ENCODE peak calls at places on chromosomes 2 and 18, in ten cellular contexts. K is IMR-90, U is H1, E is HCT116, C is A549, X is uterus, P is heart left ventricle, M is GM12892, H is transverse colon, B is K562. Y is an unnamed sample.

GRCh38 chr2:63831176-63831575 is 10.5 kb upstream of the UGP2 start:
- DNase-seq in K (no peak), U (no peak), E (no peak), C (no peak), X (no peak), P (no peak), M (no peak), H (no peak), B (no peak), Y (no peak)

GRCh38 chr2:10471046-10471571 is 23.0 kb upstream of the ODC1 start:
- DNase-seq in K (no peak), U (no peak), E (no peak), C (no peak), X (no peak), P (no peak), M (no peak), H (no peak), B (peak), Y (no peak)

GRCh38 chr18:68244786-68245185 is 470.1 kb downstream of the TMX3 start:
- DNase-seq in K (peak), U (no peak), E (no peak), C (no peak), X (no peak), P (no peak), M (no peak), H (no peak), B (no peak), Y (no peak)

GRCh38 chr2:81542119-81542518 is 1237.6 kb upstream of the LRRTM1 start:
- DNase-seq in K (no peak), U (no peak), E (no peak), C (no peak), X (no peak), P (no peak), M (no peak), H (no peak), B (no peak), Y (no peak)

GRCh38 chr2:175837046-175837445 is 165.0 kb downstream of the LNPK start:
- DNase-seq in K (peak), U (no peak), E (no peak), C (no peak), X (peak), P (no peak), M (no peak), H (no peak), B (no peak), Y (no peak)

GRCh38 chr2:696463-696862 is 19.3 kb upstream of the TMEM18 start:
- DNase-seq in K (no peak), U (no peak), E (no peak), C (no peak), X (no peak), P (no peak), M (no peak), H (no peak), B (no peak), Y (no peak)

GRCh38 chr2:241190291-241190981 is 2.0 kb downstream of the ANO7 start:
- DNase-seq in K (no peak), U (no peak), E (no peak), C (no peak), X (no peak), P (no peak), M (no peak), H (no peak), B (no peak), Y (no peak)

GRCh38 chr2:203533696-203534471 is 1.2 kb downstream of the RAPH1 start:
- DNase-seq in K (peak), U (no peak), E (no peak), C (peak), X (no peak), P (no peak), M (no peak), H (no peak), B (no peak), Y (no peak)

GRCh38 chr2:130264046-130264445 is 65.8 kb upstream of the TUBA3E start:
- DNase-seq in K (no peak), U (no peak), E (no peak), C (no peak), X (no peak), P (no peak), M (no peak), H (no peak), B (no peak), Y (no peak)

GRCh38 chr2:150404147-150404546 is 83.3 kb downstream of the RND3 start:
- DNase-seq in K (no peak), U (no peak), E (no peak), C (no peak), X (no peak), P (no peak), M (no peak), H (no peak), B (no peak), Y (no peak)

GRCh38 chr2:205217004-205217403 is 465.3 kb upstream of the NRP2 start:
- DNase-seq in K (no peak), U (no peak), E (no peak), C (no peak), X (no peak), P (no peak), M (no peak), H (no peak), B (no peak), Y (no peak)

GRCh38 chr2:127695491-127696472 is 5.5 kb upstream of the SFT2D3 start:
- DNase-seq in K (peak), U (no peak), E (peak), C (peak), X (peak), P (peak), M (no peak), H (peak), B (no peak), Y (peak)

GRCh38 chr18:76691800-76692199 is 130.6 kb upstream of the ZNF236 start:
- DNase-seq in K (peak), U (no peak), E (no peak), C (no peak), X (no peak), P (no peak), M (no peak), H (no peak), B (no peak), Y (no peak)

GRCh38 chr2:17539993-17540812 is at the start of gene VSNL1:
- DNase-seq in K (peak), U (peak), E (peak), C (no peak), X (peak), P (peak), M (no peak), H (peak), B (peak), Y (no peak)

GRCh38 chr2:20584637-20585321 is 66.1 kb downstream of the HS1BP3 start:
- DNase-seq in K (peak), U (peak), E (peak), C (peak), X (no peak), P (no peak), M (no peak), H (peak), B (no peak), Y (no peak)

GRCh38 chr18:10571537-10571936 is 45.7 kb downstream of the NAPG start:
- DNase-seq in K (no peak), U (no peak), E (no peak), C (no peak), X (no peak), P (no peak), M (no peak), H (no peak), B (no peak), Y (no peak)

GRCh38 chr18:34117319-34117718 is 107.4 kb downstream of the NOL4 start:
- DNase-seq in K (no peak), U (no peak), E (no peak), C (no peak), X (no peak), P (no peak), M (no peak), H (no peak), B (no peak), Y (no peak)

GRCh38 chr2:99488999-99489757 is 639 bp downstream of the REV1 start:
- DNase-seq in K (peak), U (no peak), E (no peak), C (peak), X (peak), P (peak), M (peak), H (peak), B (peak), Y (peak)

GRCh38 chr18:63964908-63965307 is 5.0 kb upstream of the SERPINB8 start:
- DNase-seq in K (no peak), U (no peak), E (no peak), C (no peak), X (no peak), P (no peak), M (no peak), H (no peak), B (no peak), Y (no peak)
- TF ChIP-seq POLR2A in K (no peak), U (no peak), E (no peak), C (no peak), X (no peak), P (no peak), M (no peak), H (no peak), B (no peak), Y (no peak)

GRCh38 chr2:82694431-82694830 is 1764.6 kb downstream of the SUCLG1 start:
- DNase-seq in K (no peak), U (no peak), E (no peak), C (no peak), X (no peak), P (no peak), M (no peak), H (no peak), B (no peak), Y (no peak)

GRCh38 chr2:82690757-82691411 is 1768.2 kb downstream of the SUCLG1 start:
- DNase-seq in K (no peak), U (no peak), E (no peak), C (no peak), X (no peak), P (no peak), M (no peak), H (no peak), B (no peak), Y (no peak)
- TF ChIP-seq POLR2A in K (no peak), U (no peak), E (no peak), C (no peak), X (no peak), P (no peak), M (no peak), H (no peak), B (no peak), Y (no peak)

GRCh38 chr2:86107031-86107430 is 996 bp downstream of the PTCD3 start:
- DNase-seq in K (no peak), U (no peak), E (no peak), C (no peak), X (no peak), P (no peak), M (no peak), H (no peak), B (no peak), Y (peak)

GRCh38 chr2:86105252-86105968 is at the start of gene POLR1A:
- DNase-seq in K (peak), U (peak), E (peak), C (peak), X (peak), P (peak), M (peak), H (peak), B (peak), Y (peak)

GRCh38 chr2:86102157-86102556 is 3.5 kb downstream of the POLR1A start:
- DNase-seq in K (no peak), U (no peak), E (no peak), C (no peak), X (no peak), P (no peak), M (no peak), H (no peak), B (no peak), Y (no peak)

DNA sequence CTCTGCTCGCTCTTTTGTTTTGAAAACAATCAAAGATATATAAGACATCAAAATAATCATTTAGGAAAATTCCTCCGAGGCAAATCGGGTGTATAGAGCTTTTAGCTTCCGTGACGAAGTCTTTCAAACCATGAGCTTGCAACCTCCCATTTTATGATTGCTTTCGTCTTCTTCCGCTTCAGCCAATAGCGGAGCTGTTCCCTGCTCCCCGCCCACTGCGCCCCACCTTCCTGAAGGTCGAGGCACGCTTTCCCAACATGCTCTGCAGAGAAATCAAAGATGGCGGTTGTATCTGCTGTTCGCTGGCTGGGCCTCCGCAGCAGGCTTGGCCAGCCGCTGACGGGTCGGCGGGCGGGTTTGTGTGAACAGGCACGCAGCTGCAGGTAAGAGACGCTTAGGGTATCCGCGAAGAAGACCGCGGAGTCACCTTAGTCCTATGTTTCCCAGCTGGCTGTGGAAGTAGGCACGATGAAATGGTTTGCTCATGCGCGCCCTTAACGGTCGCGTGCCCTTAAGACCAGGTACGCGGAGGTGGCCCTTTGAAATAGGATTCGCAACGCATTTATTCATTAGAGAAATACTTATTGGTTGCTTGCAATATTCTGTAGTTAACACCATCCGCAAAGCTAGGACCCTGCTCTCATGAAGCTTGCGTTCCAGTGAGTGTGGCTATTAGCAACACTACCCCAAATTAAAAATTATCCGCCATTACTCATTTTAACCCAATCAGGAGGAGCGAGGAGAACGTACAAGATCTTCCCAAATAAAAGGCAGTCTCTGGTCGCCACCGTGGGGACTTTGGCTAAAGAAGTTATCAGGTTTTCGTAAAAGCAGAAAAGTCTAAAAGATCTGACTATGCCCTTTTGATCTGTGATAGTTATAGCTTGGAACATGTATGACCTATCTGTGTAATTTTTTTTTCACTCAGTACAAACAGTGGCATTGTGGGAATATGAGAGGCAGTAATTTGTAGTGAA is at the start of gene PTCD3:
- DNase-seq in K (peak), U (peak), E (peak), C (peak), X (peak), P (peak), M (peak), H (peak), B (peak), Y (peak)
- TF ChIP-seq POLR2A in K (peak), U (peak), E (peak), C (peak), X (peak), P (peak), M (peak), H (peak), B (peak), Y (peak)

GRCh38 chr2:85797263-85797660 is 43.5 kb downstream of the ATOH8 start:
- DNase-seq in K (no peak), U (no peak), E (no peak), C (no peak), X (no peak), P (no peak), M (no peak), H (peak), B (no peak), Y (no peak)

GRCh38 chr2:85797959-85798358 is 44.2 kb downstream of the ATOH8 start:
- DNase-seq in K (peak), U (no peak), E (no peak), C (peak), X (no peak), P (no peak), M (no peak), H (peak), B (peak), Y (no peak)

GRCh38 chr2:85800576-85800975 is 46.8 kb downstream of the ATOH8 start:
- DNase-seq in K (no peak), U (no peak), E (no peak), C (no peak), X (no peak), P (no peak), M (no peak), H (peak), B (no peak), Y (no peak)

GRCh38 chr2:85801871-85802270 is 48.1 kb downstream of the ATOH8 start:
- DNase-seq in K (no peak), U (no peak), E (no peak), C (no peak), X (no peak), P (no peak), M (no peak), H (peak), B (no peak), Y (no peak)

DNA sequence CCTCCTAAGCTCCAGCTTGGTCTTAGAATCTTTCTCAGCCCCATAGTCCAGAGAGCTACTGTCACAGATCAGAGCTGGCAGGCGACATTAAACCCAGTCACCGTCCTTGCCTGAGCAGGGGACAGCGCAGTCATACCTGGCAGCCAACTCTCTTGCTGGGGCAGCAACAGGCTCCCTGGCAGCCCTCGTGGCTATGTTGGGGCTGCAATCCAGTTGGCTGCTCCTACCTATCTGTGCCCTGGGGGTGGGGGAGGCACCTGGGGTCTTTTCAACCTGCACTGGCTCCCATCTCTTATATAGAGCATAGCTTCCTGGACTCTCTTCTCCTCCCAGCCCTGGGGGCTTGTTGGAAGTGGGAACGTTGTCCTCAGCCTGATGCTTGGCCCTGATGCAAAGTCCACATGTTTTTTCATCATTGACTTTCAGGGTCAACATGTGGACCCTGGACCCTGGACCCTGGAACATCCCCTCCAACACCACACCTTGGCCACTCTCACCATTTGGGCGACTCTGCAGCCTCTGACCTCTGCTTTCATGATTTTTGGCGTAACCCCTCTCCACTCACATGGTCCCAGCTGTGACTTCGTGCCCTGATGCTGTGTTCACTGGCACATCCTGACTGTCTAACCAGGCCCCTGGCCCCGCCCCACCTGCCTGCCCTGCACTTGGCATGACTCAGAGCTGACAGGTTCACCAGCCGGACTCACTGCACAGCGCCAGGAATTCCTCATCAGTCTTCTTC is 45.6 kb downstream of the ATOH8 start:
- DNase-seq in K (no peak), U (no peak), E (peak), C (peak), X (no peak), P (peak), M (no peak), H (peak), B (no peak), Y (no peak)
- TF ChIP-seq POLR2A in K (no peak), U (no peak), E (no peak), C (no peak), X (no peak), P (no peak), M (no peak), H (no peak), B (no peak), Y (no peak)

DNA sequence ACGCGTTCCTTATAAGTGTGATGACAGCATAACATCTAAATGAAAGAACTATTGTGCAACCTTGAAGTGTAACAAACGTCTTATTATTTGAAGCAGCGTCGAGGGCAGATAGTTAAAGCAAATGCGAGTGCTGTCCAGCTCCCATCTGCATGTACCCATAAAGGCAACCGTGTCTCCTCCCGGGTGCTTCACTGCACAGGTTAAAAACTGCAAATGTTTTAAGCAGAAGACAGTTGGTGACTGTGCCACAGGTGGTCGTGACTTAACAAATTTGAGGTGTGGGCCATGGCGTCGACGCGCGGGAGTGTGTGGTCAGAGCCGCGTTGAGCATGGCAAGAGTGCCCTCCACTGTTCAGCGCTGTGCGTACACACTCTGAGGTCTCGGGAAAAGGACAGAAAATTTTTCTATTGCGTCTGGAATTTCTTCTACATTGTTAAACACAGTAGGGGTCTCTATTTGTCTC is 6.4 kb downstream of the SALL3 start:
- DNase-seq in K (no peak), U (no peak), E (peak), C (peak), X (no peak), P (no peak), M (no peak), H (no peak), B (peak), Y (peak)
- TF ChIP-seq POLR2A in K (no peak), U (no peak), E (no peak), C (no peak), X (no peak), P (no peak), M (no peak), H (no peak), B (no peak), Y (no peak)